ENCODE peak calls at places on chromosomes 13 and 19, in ten cellular contexts. One of them, this sample, is unnamed.

GRCh38 chr13:79742923-79743322 is 262.0 kb downstream of the NDFIP2 start:
- DNase-seq in heart left ventricle: no peak
- DNase-seq in RWPE1: no peak
- DNase-seq in tibial nerve: no peak
- DNase-seq in ovary: no peak
- DNase-seq in spleen: no peak
- DNase-seq in cardiac muscle cell: no peak
- DNase-seq in H9: no peak
- DNase-seq in HepG2: no peak
- DNase-seq in uterus: no peak
- DNase-seq in this sample: no peak

GRCh38 chr13:34044041-34044440 is 226.1 kb downstream of the RFC3 start:
- DNase-seq in heart left ventricle: no peak
- DNase-seq in cardiac muscle cell: no peak
- DNase-seq in H9: no peak
- DNase-seq in spleen: no peak
- DNase-seq in ovary: no peak
- DNase-seq in uterus: no peak
- DNase-seq in HepG2: no peak
- DNase-seq in RWPE1: no peak
- DNase-seq in tibial nerve: no peak
- DNase-seq in this sample: no peak

GRCh38 chr13:113144255-113144629 is 14.2 kb upstream of the PROZ start:
- DNase-seq in cardiac muscle cell: no peak
- DNase-seq in RWPE1: no peak
- DNase-seq in HepG2: no peak
- DNase-seq in uterus: no peak
- DNase-seq in tibial nerve: no peak
- DNase-seq in heart left ventricle: no peak
- DNase-seq in spleen: no peak
- DNase-seq in H9: no peak
- DNase-seq in ovary: no peak
- DNase-seq in this sample: no peak

GRCh38 chr13:96460571-96460970 is 370.7 kb downstream of the HS6ST3 start:
- DNase-seq in H9: no peak
- DNase-seq in heart left ventricle: no peak
- DNase-seq in tibial nerve: no peak
- DNase-seq in RWPE1: no peak
- DNase-seq in spleen: no peak
- DNase-seq in ovary: no peak
- DNase-seq in HepG2: no peak
- DNase-seq in cardiac muscle cell: peak; percentile 44
- DNase-seq in uterus: no peak
- DNase-seq in this sample: no peak

GRCh38 chr13:98451676-98452105 is 125.2 kb downstream of the STK24 start:
- DNase-seq in ovary: peak; percentile 47
- DNase-seq in uterus: peak; percentile 69
- DNase-seq in RWPE1: no peak
- DNase-seq in tibial nerve: peak; percentile 40
- DNase-seq in H9: no peak
- DNase-seq in HepG2: no peak
- DNase-seq in cardiac muscle cell: no peak
- DNase-seq in heart left ventricle: no peak
- DNase-seq in spleen: no peak
- DNase-seq in this sample: peak; percentile 86

GRCh38 chr13:112101360-112101930 is 34.5 kb downstream of the SOX1 start:
- DNase-seq in cardiac muscle cell: no peak
- DNase-seq in ovary: no peak
- DNase-seq in spleen: no peak
- DNase-seq in uterus: no peak
- DNase-seq in heart left ventricle: no peak
- DNase-seq in tibial nerve: no peak
- DNase-seq in HepG2: no peak
- DNase-seq in H9: no peak
- DNase-seq in RWPE1: no peak
- DNase-seq in this sample: no peak

GRCh38 chr13:69468624-69469023 is 639.0 kb upstream of the ATXN8OS start:
- DNase-seq in heart left ventricle: no peak
- DNase-seq in H9: no peak
- DNase-seq in spleen: no peak
- DNase-seq in tibial nerve: no peak
- DNase-seq in uterus: no peak
- DNase-seq in cardiac muscle cell: no peak
- DNase-seq in RWPE1: no peak
- DNase-seq in ovary: no peak
- DNase-seq in HepG2: no peak
- DNase-seq in this sample: no peak

GRCh38 chr13:20408181-20408580 is 117.5 kb downstream of the CRYL1 start:
- DNase-seq in uterus: no peak
- DNase-seq in heart left ventricle: no peak
- DNase-seq in cardiac muscle cell: no peak
- DNase-seq in H9: no peak
- DNase-seq in tibial nerve: no peak
- DNase-seq in ovary: no peak
- DNase-seq in RWPE1: no peak
- DNase-seq in spleen: no peak
- DNase-seq in HepG2: no peak
- DNase-seq in this sample: no peak

GRCh38 chr19:12952488-12953455 is 4.3 kb downstream of the GADD45GIP1 start:
- DNase-seq in RWPE1: no peak
- DNase-seq in ovary: peak; percentile 45
- DNase-seq in heart left ventricle: no peak
- DNase-seq in uterus: no peak
- DNase-seq in cardiac muscle cell: no peak
- DNase-seq in spleen: no peak
- DNase-seq in tibial nerve: no peak
- DNase-seq in H9: no peak
- DNase-seq in HepG2: no peak
- DNase-seq in this sample: peak; percentile 87

GRCh38 chr19:4376991-4377781 is 23.2 kb downstream of the SH3GL1 start:
- DNase-seq in H9: no peak
- DNase-seq in HepG2: no peak
- DNase-seq in tibial nerve: no peak
- DNase-seq in RWPE1: no peak
- DNase-seq in spleen: no peak
- DNase-seq in cardiac muscle cell: no peak
- DNase-seq in heart left ventricle: no peak
- DNase-seq in ovary: no peak
- DNase-seq in uterus: peak; percentile 18
- DNase-seq in this sample: no peak

GRCh38 chr19:36685835-36686234 is 1.6 kb upstream of the ZNF567 start:
- DNase-seq in H9: no peak
- DNase-seq in uterus: no peak
- DNase-seq in RWPE1: no peak
- DNase-seq in tibial nerve: no peak
- DNase-seq in HepG2: no peak
- DNase-seq in spleen: no peak
- DNase-seq in heart left ventricle: no peak
- DNase-seq in ovary: no peak
- DNase-seq in cardiac muscle cell: no peak
- DNase-seq in this sample: no peak

GRCh38 chr19:33405491-33406461 is 32.3 kb downstream of the CEBPG start:
- DNase-seq in heart left ventricle: no peak
- DNase-seq in tibial nerve: no peak
- DNase-seq in HepG2: no peak
- DNase-seq in H9: no peak
- DNase-seq in cardiac muscle cell: no peak
- DNase-seq in ovary: peak; percentile 15
- DNase-seq in spleen: peak; percentile 63
- DNase-seq in RWPE1: no peak
- DNase-seq in uterus: peak; percentile 13
- DNase-seq in this sample: peak; percentile 53

DNA sequence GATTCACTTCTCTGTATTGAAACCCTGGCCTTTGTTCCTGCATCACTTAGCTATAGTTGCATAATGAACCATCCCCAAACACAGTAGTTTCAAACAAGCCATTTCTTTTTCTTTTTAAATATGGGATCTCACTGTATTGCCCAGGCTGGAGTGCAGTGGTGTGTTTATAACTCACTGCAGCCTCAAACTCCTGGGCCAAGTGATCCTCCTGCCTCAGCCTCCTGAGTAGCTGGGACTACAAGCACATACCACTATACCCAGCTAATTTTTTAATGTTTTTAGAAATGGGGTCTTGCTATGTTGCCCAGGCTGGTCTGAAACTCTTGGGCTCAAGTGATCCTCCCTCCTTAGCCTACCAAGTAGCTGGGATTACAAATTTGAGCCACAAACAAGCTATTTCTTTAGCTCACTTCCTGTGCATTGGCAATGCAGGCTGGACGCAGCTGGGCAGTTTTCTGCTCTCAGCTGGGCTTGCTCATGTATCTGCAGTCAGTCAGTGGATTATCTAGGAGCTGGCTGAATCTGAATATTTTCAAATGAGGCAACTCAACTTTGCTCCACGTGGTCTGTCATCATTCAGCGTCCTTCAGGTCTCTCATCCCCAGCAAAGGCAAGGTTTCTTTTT is 49.5 kb upstream of the SIN3B start:
- DNase-seq in cardiac muscle cell: no peak
- DNase-seq in H9: no peak
- DNase-seq in tibial nerve: no peak
- DNase-seq in RWPE1: no peak
- DNase-seq in spleen: no peak
- DNase-seq in heart left ventricle: no peak
- DNase-seq in HepG2: no peak
- DNase-seq in uterus: no peak
- DNase-seq in ovary: no peak
- DNase-seq in this sample: no peak
- H3K27ac ChIP-seq in cardiac muscle cell: no peak overlapping the region
- H3K27ac ChIP-seq in H9: no peak overlapping the region
- H3K27ac ChIP-seq in tibial nerve: no peak overlapping the region
- H3K27ac ChIP-seq in RWPE1: no peak overlapping the region
- H3K27ac ChIP-seq in spleen: no peak overlapping the region
- H3K27ac ChIP-seq in heart left ventricle: no peak overlapping the region
- H3K27ac ChIP-seq in HepG2: no peak overlapping the region
- H3K27ac ChIP-seq in uterus: no peak overlapping the region
- H3K27ac ChIP-seq in ovary: no peak overlapping the region
- H3K27ac ChIP-seq in this sample: no peak overlapping the region

GRCh38 chr19:29662278-29662603 is 3.0 kb upstream of the PLEKHF1 start:
- DNase-seq in cardiac muscle cell: no peak
- DNase-seq in spleen: no peak
- DNase-seq in heart left ventricle: no peak
- DNase-seq in HepG2: no peak
- DNase-seq in tibial nerve: no peak
- DNase-seq in H9: no peak
- DNase-seq in ovary: no peak
- DNase-seq in uterus: no peak
- DNase-seq in RWPE1: no peak
- DNase-seq in this sample: no peak
- H3K27ac ChIP-seq in cardiac muscle cell: peak overlapping the region; percentile 31
- H3K27ac ChIP-seq in spleen: peak overlapping the region; percentile 26
- H3K27ac ChIP-seq in heart left ventricle: peak overlapping the region; percentile 87
- H3K27ac ChIP-seq in HepG2: no peak overlapping the region
- H3K27ac ChIP-seq in tibial nerve: peak overlapping the region; percentile 95
- H3K27ac ChIP-seq in H9: no peak overlapping the region
- H3K27ac ChIP-seq in ovary: peak overlapping the region; percentile 4
- H3K27ac ChIP-seq in uterus: peak overlapping the region; percentile 97
- H3K27ac ChIP-seq in RWPE1: peak overlapping the region; percentile 84
- H3K27ac ChIP-seq in this sample: peak overlapping the region; percentile 94

DNA sequence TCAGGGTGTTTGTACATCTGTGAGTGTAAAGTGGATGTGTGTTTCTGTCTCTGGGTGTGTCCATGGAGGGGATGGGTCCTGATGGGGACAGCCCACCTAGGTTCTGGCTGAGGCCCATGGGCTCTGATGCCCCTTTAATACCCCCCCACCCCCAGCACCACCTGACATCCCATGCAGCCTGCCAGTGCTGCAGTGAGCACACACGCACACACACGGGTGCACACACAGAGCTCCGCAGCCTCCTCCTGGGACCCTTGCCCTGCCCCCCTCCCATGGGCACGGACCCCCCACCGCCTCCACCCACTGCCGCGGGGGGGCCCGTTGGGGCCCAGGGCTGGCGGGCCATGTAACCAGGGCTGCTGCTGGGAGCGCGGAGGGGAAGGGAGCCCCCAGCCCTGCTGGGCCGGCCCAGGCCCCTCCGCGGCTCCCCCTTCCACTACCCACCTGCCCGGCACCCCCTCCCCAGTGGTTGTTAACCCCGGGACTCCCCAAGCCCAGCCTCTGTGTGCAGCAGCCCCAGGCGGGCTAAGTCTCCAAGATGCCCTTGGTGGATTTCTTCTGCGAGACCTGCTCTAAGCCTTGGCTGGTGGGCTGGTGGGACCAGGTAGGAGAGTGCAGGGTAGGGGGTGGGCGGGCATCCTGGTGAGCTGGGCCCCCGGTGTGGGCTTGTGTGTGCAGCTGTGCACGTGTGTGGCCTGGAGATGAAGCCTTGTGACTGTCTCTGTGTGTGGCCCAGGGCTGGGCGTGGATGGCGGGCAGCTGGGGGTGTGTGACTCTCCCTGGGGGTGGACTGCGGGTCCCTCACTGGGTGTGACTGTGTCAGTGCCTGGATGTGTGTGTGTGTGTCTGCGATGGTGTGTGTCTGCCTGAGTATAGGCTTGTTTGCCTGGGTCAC is 32.6 kb downstream of the PDE4A start:
- DNase-seq in uterus: no peak
- DNase-seq in cardiac muscle cell: no peak
- DNase-seq in ovary: no peak
- DNase-seq in HepG2: no peak
- DNase-seq in tibial nerve: no peak
- DNase-seq in heart left ventricle: no peak
- DNase-seq in RWPE1: no peak
- DNase-seq in H9: no peak
- DNase-seq in spleen: no peak
- DNase-seq in this sample: no peak
- H3K27ac ChIP-seq in uterus: no peak overlapping the region
- H3K27ac ChIP-seq in cardiac muscle cell: no peak overlapping the region
- H3K27ac ChIP-seq in ovary: no peak overlapping the region
- H3K27ac ChIP-seq in HepG2: no peak overlapping the region
- H3K27ac ChIP-seq in tibial nerve: no peak overlapping the region
- H3K27ac ChIP-seq in heart left ventricle: no peak overlapping the region
- H3K27ac ChIP-seq in RWPE1: no peak overlapping the region
- H3K27ac ChIP-seq in H9: no peak overlapping the region
- H3K27ac ChIP-seq in spleen: no peak overlapping the region
- H3K27ac ChIP-seq in this sample: no peak overlapping the region

DNA sequence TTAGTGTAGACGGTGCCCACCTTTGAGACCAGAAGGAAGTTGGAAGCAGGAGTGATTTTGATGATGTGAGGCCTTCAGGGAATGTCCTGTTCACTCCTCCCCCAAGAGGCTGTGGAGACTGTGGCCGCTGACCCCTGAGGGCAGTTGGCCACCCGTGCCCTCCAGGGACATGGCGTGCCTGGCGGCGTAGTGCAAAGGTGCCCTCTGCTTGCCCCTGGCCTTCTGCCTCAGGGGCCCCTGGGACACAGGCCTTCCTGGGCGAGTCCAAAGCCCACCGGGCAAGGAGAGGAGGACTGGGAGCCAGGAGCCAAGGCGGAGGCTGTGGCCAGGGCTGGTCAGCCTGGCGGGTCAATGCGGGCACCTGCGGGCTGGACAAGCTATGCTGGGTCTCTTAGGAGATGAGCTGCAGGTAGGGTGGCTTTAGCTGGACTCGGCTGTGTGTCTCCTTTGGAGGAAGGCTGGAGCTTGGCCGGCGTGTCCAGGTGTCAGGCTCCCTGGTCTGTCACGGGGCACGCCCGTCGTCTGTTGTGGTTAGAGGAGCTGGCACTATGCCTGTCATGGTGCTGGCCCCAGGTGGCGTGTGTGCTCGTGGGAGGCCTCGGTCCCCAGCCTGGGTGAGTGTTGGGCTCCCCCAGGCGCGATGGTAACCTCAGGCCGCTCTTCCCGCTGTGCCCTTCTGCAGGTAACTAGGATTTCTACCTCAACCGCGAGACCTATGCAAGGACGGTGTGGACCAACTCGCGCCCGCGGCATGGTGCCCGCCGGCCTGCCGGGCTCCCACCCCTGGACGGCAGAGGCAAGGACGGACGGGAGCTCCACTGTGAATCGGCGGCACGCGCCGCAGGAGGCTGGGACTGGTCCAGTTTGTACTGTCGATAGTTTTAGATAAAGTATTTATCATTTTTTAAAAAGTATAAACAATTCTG is 6.8 kb downstream of the PLEKHJ1 start:
- DNase-seq in cardiac muscle cell: no peak
- DNase-seq in tibial nerve: no peak
- DNase-seq in heart left ventricle: no peak
- DNase-seq in HepG2: no peak
- DNase-seq in H9: no peak
- DNase-seq in spleen: no peak
- DNase-seq in ovary: no peak
- DNase-seq in uterus: no peak
- DNase-seq in RWPE1: no peak
- DNase-seq in this sample: no peak
- H3K27ac ChIP-seq in cardiac muscle cell: peak overlapping the region; percentile 59
- H3K27ac ChIP-seq in tibial nerve: no peak overlapping the region
- H3K27ac ChIP-seq in heart left ventricle: no peak overlapping the region
- H3K27ac ChIP-seq in HepG2: no peak overlapping the region
- H3K27ac ChIP-seq in H9: no peak overlapping the region
- H3K27ac ChIP-seq in spleen: no peak overlapping the region
- H3K27ac ChIP-seq in ovary: no peak overlapping the region
- H3K27ac ChIP-seq in uterus: no peak overlapping the region
- H3K27ac ChIP-seq in RWPE1: peak overlapping the region; percentile 95
- H3K27ac ChIP-seq in this sample: no peak overlapping the region